ENCODE peak calls at places on chromosomes 11 and 22, in four cellular contexts. N is spleen; W is fibroblast of lung; U is CD8-positive, alpha-beta T cell. C is an unnamed sample.

GRCh38 chr11:64305691-64306562 is 603 bp downstream of the ESRRA start:
- DNase-seq in U (peak; percentile 80), W (peak; percentile 20), N (peak; percentile 95), C (peak; percentile 80)

GRCh38 chr22:43166132-43166930 is 15.0 kb downstream of the TSPO start:
- DNase-seq in W (no peak), U (no peak), N (no peak), C (no peak)

GRCh38 chr22:29854432-29854831 is 16.4 kb upstream of the ASCC2 start:
- DNase-seq in U (no peak), N (no peak), W (no peak), C (peak; percentile 45)

GRCh38 chr11:117822031-117822521 is 2.5 kb downstream of the FXYD2 start:
- DNase-seq in W (no peak), U (peak; percentile 73), N (peak; percentile 84), C (no peak)

GRCh38 chr11:14713518-14714244 is 70.1 kb downstream of the PDE3B start:
- DNase-seq in N (no peak), W (no peak), U (no peak), C (no peak)

GRCh38 chr22:23270212-23270733 is 90.0 kb downstream of the BCR start:
- DNase-seq in U (no peak), N (no peak), W (no peak), C (no peak)

GRCh38 chr11:60873533-60873932 is 6.2 kb downstream of the ZP1 start:
- DNase-seq in W (no peak), N (peak; percentile 64), U (no peak), C (peak; percentile 60)

GRCh38 chr22:36417281-36417686 is 29.5 kb upstream of the MYH9 start:
- DNase-seq in W (peak; percentile 76), N (no peak), U (no peak), C (no peak)

GRCh38 chr11:1878134-1879031 is 13.3 kb downstream of the PRR33 start:
- DNase-seq in N (peak; percentile 75), W (no peak), U (no peak), C (peak; percentile 65)

GRCh38 chr11:62245271-62245753 is 3.3 kb downstream of the SCGB1D2 start:
- DNase-seq in U (no peak), N (no peak), W (peak; percentile 22), C (no peak)

GRCh38 chr11:113385749-113386148 is 1.8 kb upstream of the ANKK1 start:
- DNase-seq in U (no peak), N (no peak), W (no peak), C (no peak)

GRCh38 chr22:41762980-41763779 is 37.3 kb upstream of the CCDC134 start:
- DNase-seq in N (peak; percentile 79), W (no peak), U (no peak), C (no peak)

GRCh38 chr11:130582994-130583393 is 134.5 kb downstream of the ADAMTS15 start:
- DNase-seq in N (no peak), U (no peak), W (no peak), C (no peak)

GRCh38 chr11:85774256-85775097 is 36.5 kb downstream of the SYTL2 start:
- DNase-seq in U (no peak), W (no peak), N (no peak), C (no peak)

GRCh38 chr11:27902981-27903624 is 202.8 kb upstream of the BDNF start:
- DNase-seq in N (no peak), W (peak; percentile 74), U (no peak), C (no peak)

GRCh38 chr11:72762641-72763304 is 10.6 kb upstream of the ARAP1 start:
- DNase-seq in U (no peak), N (no peak), W (no peak), C (no peak)

GRCh38 chr11:128244896-128245295 is 342.5 kb downstream of the ETS1 start:
- DNase-seq in W (no peak), U (no peak), N (no peak), C (no peak)

GRCh38 chr11:13119928-13120520 is 110.9 kb downstream of the RASSF10 start:
- DNase-seq in U (no peak), N (no peak), W (no peak), C (no peak)

GRCh38 chr22:48031589-48031988 is 1269.1 kb downstream of the TBC1D22A start:
- DNase-seq in U (no peak), N (no peak), W (no peak), C (no peak)

GRCh38 chr11:6833329-6833728 is 12.2 kb upstream of the OR10A5 start:
- DNase-seq in W (no peak), U (no peak), N (no peak), C (no peak)

GRCh38 chr11:108237058-108237481 is 14.2 kb downstream of the ATM start:
- DNase-seq in N (no peak), U (no peak), W (no peak), C (no peak)

GRCh38 chr22:31893460-31893859 is 50.9 kb upstream of the YWHAH start:
- DNase-seq in U (no peak), N (peak; percentile 13), W (no peak), C (no peak)

GRCh38 chr11:61195710-61196109 is 7.6 kb upstream of the PGA3 start:
- DNase-seq in U (no peak), N (no peak), W (no peak), C (no peak)

GRCh38 chr22:47372596-47373385 is 610.3 kb downstream of the TBC1D22A start:
- DNase-seq in N (peak; percentile 59), U (no peak), W (no peak), C (peak; percentile 46)

GRCh38 chr11:43987384-43988039 is 45.1 kb downstream of the C11orf96 start:
- DNase-seq in W (peak; percentile 98), N (no peak), U (no peak), C (peak; percentile 94)

GRCh38 chr22:39292561-39293074 is 26.8 kb downstream of the RPL3 start:
- DNase-seq in W (peak; percentile 96), N (peak; percentile 93), U (no peak), C (peak; percentile 94)

DNA sequence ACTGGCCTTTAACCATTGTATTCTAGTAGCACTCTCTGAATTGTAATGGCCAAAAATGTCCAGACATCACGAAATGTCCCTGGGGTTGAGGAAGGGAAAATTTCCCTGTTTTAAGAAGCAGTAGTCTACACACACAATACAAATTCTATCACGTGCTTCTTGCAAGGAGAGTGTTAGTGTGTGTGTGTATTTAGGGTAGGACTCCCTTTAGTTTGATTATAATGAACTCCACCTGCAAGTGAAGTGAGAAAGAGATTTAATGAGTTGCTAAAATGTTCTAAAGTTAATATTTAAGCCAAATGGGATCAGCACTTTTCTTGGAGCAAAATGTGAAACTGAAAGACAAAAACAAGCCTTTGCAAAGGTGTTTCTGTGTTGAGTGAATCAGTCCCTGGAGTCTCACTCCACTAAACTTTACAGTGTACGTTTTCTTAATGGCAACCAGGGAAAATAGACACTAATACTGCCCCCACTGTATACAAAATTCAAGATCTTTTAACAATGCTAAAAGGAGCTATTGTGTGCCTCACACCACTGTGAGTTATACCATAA is 590.3 kb upstream of the TENM4 start:
- DNase-seq in U (no peak), N (no peak), W (no peak), C (no peak)
- H3K4me3 ChIP-seq in U (no peak overlapping the region), N (no peak overlapping the region), W (no peak overlapping the region), C (no peak overlapping the region)

DNA sequence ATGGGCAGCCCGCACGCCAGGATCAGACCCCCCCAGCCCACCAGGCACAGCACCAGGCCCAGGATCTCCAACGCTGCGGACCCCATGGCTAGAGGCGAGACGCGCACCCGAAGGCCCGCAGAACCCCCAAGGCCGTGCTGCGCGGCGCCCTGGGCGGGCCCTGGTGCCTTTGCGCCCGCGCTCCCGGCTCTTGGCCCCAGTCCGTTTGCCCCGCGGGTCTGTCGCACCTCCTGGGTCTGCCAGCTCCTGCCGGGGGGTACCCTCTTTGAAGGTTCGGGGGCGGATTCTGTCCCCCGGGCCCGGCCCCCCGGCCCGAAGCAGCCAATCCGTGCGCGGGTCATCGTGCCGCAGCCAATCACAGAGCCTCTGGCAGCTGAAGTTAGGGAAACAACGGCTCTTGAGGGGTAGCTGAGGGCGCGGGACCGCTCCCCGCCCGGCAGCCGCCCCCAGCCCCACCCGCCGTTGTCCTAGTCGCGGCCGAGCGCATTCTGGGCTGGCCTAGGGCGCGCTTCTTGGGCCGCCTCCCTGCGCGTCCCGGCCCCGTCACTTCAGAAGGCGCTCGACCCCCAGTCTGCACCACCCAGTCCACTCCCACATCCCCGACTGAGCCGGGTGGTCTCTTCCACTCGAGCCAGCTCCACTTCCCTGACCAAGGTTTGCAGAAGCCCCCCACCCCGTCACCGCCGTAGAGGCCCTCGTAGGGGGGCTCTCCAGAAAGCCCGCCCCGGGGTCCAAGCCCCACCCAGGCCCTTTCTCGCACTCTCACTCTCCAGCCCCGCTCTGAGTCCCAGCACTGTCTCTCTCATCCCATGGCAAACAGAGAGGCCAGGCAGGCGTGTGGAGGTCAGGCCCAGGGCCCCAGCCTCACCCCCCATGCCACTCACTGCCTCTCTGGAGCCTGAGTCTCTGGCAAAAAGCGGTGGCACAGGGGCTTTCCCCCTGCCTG is at the start of gene CLDN5:
- DNase-seq in N (peak; percentile 76), U (no peak), W (peak; percentile 21), C (peak; percentile 69)
- H3K27me3 ChIP-seq in N (peaks cover 29% of the 10 kb centered on the region), U (no peaks in the 10 kb centered on the region), W (peaks cover 10% of the 10 kb centered on the region), C (no peaks in the 10 kb centered on the region)

GRCh38 chr11:75800136-75800675 is 14.8 kb upstream of the UVRAG start:
- DNase-seq in N (peak; percentile 68), U (no peak), W (no peak), C (no peak)
- H3K27ac ChIP-seq in N (no peak overlapping the region), U (no peak overlapping the region), W (no peak overlapping the region), C (no peak overlapping the region)

GRCh38 chr22:49045276-49045675 is 782.4 kb downstream of the BRD1 start:
- DNase-seq in N (no peak), U (no peak), W (no peak), C (no peak)
- H3K4me3 ChIP-seq in N (no peak overlapping the region), U (no peak overlapping the region), W (no peak overlapping the region), C (no peak overlapping the region)

GRCh38 chr22:22038178-22038880 is 55.7 kb upstream of the TOP3B start:
- DNase-seq in W (peak; percentile 30), U (no peak), N (no peak), C (no peak)
- H3K27me3 ChIP-seq in W (peaks cover 4% of the 10 kb centered on the region), U (no peaks in the 10 kb centered on the region), N (no peaks in the 10 kb centered on the region), C (no peaks in the 10 kb centered on the region)

DNA sequence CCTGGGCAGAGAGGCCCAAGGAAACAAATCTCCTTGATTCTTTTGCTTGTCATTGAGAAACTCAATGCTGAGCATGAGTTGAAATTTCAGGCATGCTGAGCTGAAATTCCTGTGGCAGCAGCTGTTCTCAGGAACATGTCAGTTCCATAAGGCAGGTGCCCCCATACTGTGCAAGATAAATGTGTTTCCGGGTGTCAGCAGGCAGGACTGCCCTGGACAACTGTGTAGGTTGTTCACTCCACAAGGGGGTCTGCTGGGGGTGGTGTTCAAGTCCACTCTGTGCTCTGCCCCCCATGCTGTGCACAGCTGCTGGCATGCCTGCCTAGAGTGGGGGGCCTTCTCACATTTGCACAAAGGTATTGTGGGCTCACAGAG is 133.7 kb downstream of the CTTN start:
- DNase-seq in W (peak; percentile 67), U (no peak), N (peak; percentile 29), C (no peak)
- H3K27ac ChIP-seq in W (no peak overlapping the region), U (no peak overlapping the region), N (no peak overlapping the region), C (no peak overlapping the region)

GRCh38 chr11:16615480-16615879 is 123.0 kb upstream of the C11orf58 start:
- DNase-seq in U (no peak), W (no peak), N (no peak), C (no peak)
- H3K4me3 ChIP-seq in U (no peak overlapping the region), W (no peak overlapping the region), N (no peak overlapping the region), C (no peak overlapping the region)

C was measured in tibial artery.